ENCODE peak calls at places on chromosomes 11 and 22, in seven cellular contexts. One of them, this sample, is unnamed.

GRCh38 chr11:63670738-63671321 is 346 bp downstream of the ATL3 start:
- DNase-seq in H1: no peak
- DNase-seq in SK-N-SH: peak; percentile 84
- DNase-seq in K562: peak; percentile 57
- DNase-seq in GM12878: no peak
- DNase-seq in HepG2: no peak
- DNase-seq in HCT116: no peak
- DNase-seq in this sample: peak; percentile 66

GRCh38 chr22:30871391-30872281 is 96.9 kb downstream of the MORC2 start:
- DNase-seq in H1: no peak
- DNase-seq in SK-N-SH: peak; percentile 20
- DNase-seq in K562: no peak
- DNase-seq in GM12878: no peak
- DNase-seq in HepG2: no peak
- DNase-seq in HCT116: no peak
- DNase-seq in this sample: no peak

GRCh38 chr11:61163714-61164609 is 2.7 kb upstream of the VPS37C start:
- DNase-seq in H1: no peak
- DNase-seq in SK-N-SH: no peak
- DNase-seq in K562: peak; percentile 81
- DNase-seq in GM12878: no peak
- DNase-seq in HepG2: no peak
- DNase-seq in HCT116: no peak
- DNase-seq in this sample: no peak

GRCh38 chr22:25750569-25751173 is 8.7 kb downstream of the MYO18B start:
- DNase-seq in H1: no peak
- DNase-seq in SK-N-SH: no peak
- DNase-seq in K562: peak; percentile 66
- DNase-seq in GM12878: no peak
- DNase-seq in HepG2: no peak
- DNase-seq in HCT116: no peak
- DNase-seq in this sample: no peak

GRCh38 chr11:122720482-122720881 is 65.0 kb downstream of the UBASH3B start:
- DNase-seq in H1: no peak
- DNase-seq in SK-N-SH: no peak
- DNase-seq in K562: no peak
- DNase-seq in GM12878: no peak
- DNase-seq in HepG2: no peak
- DNase-seq in HCT116: no peak
- DNase-seq in this sample: no peak

GRCh38 chr11:103433976-103434375 is 324.8 kb downstream of the DYNC2H1 start:
- DNase-seq in H1: no peak
- DNase-seq in SK-N-SH: no peak
- DNase-seq in K562: no peak
- DNase-seq in GM12878: no peak
- DNase-seq in HepG2: no peak
- DNase-seq in HCT116: no peak
- DNase-seq in this sample: no peak

GRCh38 chr11:83816572-83817187 is 530.5 kb upstream of the CCDC90B start:
- DNase-seq in H1: no peak
- DNase-seq in SK-N-SH: peak; percentile 8
- DNase-seq in K562: peak; percentile 12
- DNase-seq in GM12878: no peak
- DNase-seq in HepG2: peak; percentile 9
- DNase-seq in HCT116: no peak
- DNase-seq in this sample: peak; percentile 26

GRCh38 chr22:20604776-20605221 is 97.4 kb downstream of the MED15 start:
- DNase-seq in H1: no peak
- DNase-seq in SK-N-SH: peak; percentile 19
- DNase-seq in K562: peak; percentile 86
- DNase-seq in GM12878: no peak
- DNase-seq in HepG2: peak; percentile 63
- DNase-seq in HCT116: no peak
- DNase-seq in this sample: no peak

GRCh38 chr11:57711414-57712255 is at the start of gene MED19:
- DNase-seq in H1: peak; percentile 92
- DNase-seq in SK-N-SH: no peak
- DNase-seq in K562: peak; percentile 90
- DNase-seq in GM12878: peak; percentile 48
- DNase-seq in HepG2: peak; percentile 93
- DNase-seq in HCT116: peak; percentile 94
- DNase-seq in this sample: peak; percentile 87

GRCh38 chr22:27801197-27801615 is 350 bp downstream of the MN1 start:
- DNase-seq in H1: no peak
- DNase-seq in SK-N-SH: peak; percentile 84
- DNase-seq in K562: no peak
- DNase-seq in GM12878: no peak
- DNase-seq in HepG2: no peak
- DNase-seq in HCT116: no peak
- DNase-seq in this sample: peak; percentile 44

GRCh38 chr22:36334838-36335603 is 52.7 kb downstream of the MYH9 start:
- DNase-seq in H1: no peak
- DNase-seq in SK-N-SH: no peak
- DNase-seq in K562: peak; percentile 24
- DNase-seq in GM12878: no peak
- DNase-seq in HepG2: no peak
- DNase-seq in HCT116: no peak
- DNase-seq in this sample: no peak

GRCh38 chr11:17764446-17765218 is 30.1 kb downstream of the KCNC1 start:
- DNase-seq in H1: no peak
- DNase-seq in SK-N-SH: peak; percentile 85
- DNase-seq in K562: no peak
- DNase-seq in GM12878: no peak
- DNase-seq in HepG2: no peak
- DNase-seq in HCT116: no peak
- DNase-seq in this sample: no peak

GRCh38 chr22:35191412-35191811 is 65.9 kb upstream of the HMGXB4 start:
- DNase-seq in H1: no peak
- DNase-seq in SK-N-SH: no peak
- DNase-seq in K562: no peak
- DNase-seq in GM12878: no peak
- DNase-seq in HepG2: peak; percentile 23
- DNase-seq in HCT116: peak; percentile 12
- DNase-seq in this sample: no peak

GRCh38 chr11:119172513-119172912 is 4.0 kb downstream of the NLRX1 start:
- DNase-seq in H1: no peak
- DNase-seq in SK-N-SH: no peak
- DNase-seq in K562: peak; percentile 82
- DNase-seq in GM12878: no peak
- DNase-seq in HepG2: no peak
- DNase-seq in HCT116: no peak
- DNase-seq in this sample: no peak

GRCh38 chr11:104870910-104871309 is 27.4 kb downstream of the CASP12 start:
- DNase-seq in H1: no peak
- DNase-seq in SK-N-SH: no peak
- DNase-seq in K562: no peak
- DNase-seq in GM12878: no peak
- DNase-seq in HepG2: no peak
- DNase-seq in HCT116: no peak
- DNase-seq in this sample: no peak

GRCh38 chr11:117769530-117769929 is 27.5 kb downstream of the DSCAML1 start:
- DNase-seq in H1: no peak
- DNase-seq in SK-N-SH: no peak
- DNase-seq in K562: no peak
- DNase-seq in GM12878: no peak
- DNase-seq in HepG2: no peak
- DNase-seq in HCT116: no peak
- DNase-seq in this sample: no peak

GRCh38 chr11:68127791-68128681 is 6.8 kb upstream of the CHKA start:
- DNase-seq in H1: peak; percentile 94
- DNase-seq in SK-N-SH: peak; percentile 98
- DNase-seq in K562: peak; percentile 86
- DNase-seq in GM12878: no peak
- DNase-seq in HepG2: peak; percentile 90
- DNase-seq in HCT116: peak; percentile 22
- DNase-seq in this sample: peak; percentile 80

GRCh38 chr22:45139693-45140092 is 24.0 kb upstream of the NUP50 start:
- DNase-seq in H1: no peak
- DNase-seq in SK-N-SH: no peak
- DNase-seq in K562: no peak
- DNase-seq in GM12878: no peak
- DNase-seq in HepG2: no peak
- DNase-seq in HCT116: no peak
- DNase-seq in this sample: no peak

GRCh38 chr22:47422736-47423135 is 660.3 kb downstream of the TBC1D22A start:
- DNase-seq in H1: no peak
- DNase-seq in SK-N-SH: no peak
- DNase-seq in K562: no peak
- DNase-seq in GM12878: no peak
- DNase-seq in HepG2: no peak
- DNase-seq in HCT116: no peak
- DNase-seq in this sample: no peak

GRCh38 chr11:17560281-17561110 is 13.4 kb downstream of the OTOG start:
- DNase-seq in H1: no peak
- DNase-seq in SK-N-SH: no peak
- DNase-seq in K562: no peak
- DNase-seq in GM12878: no peak
- DNase-seq in HepG2: no peak
- DNase-seq in HCT116: no peak
- DNase-seq in this sample: no peak

GRCh38 chr11:7311903-7312302 is 60.2 kb downstream of the SYT9 start:
- DNase-seq in H1: no peak
- DNase-seq in SK-N-SH: no peak
- DNase-seq in K562: no peak
- DNase-seq in GM12878: no peak
- DNase-seq in HepG2: no peak
- DNase-seq in HCT116: no peak
- DNase-seq in this sample: no peak

DNA sequence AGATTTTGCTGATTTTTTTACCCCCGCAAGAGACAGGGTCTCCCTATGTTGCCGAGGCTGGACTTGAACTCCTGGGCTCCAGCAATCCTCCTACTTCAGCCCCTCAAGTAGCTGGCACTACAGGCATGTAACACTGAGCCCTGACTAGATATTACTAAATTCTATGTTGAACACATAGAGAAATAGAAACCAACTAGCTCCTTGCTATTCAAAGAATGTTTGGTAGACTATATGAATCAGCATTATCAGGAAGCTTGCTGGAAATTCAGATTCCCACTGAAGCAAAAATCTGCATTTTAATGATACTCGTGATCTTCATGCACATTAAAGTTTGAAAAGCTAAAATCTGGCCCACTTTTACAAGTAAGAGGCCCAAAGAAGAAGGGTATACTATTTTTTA is 11.9 kb downstream of the TMEM41B start:
- DNase-seq in H1: no peak
- DNase-seq in SK-N-SH: no peak
- DNase-seq in K562: no peak
- DNase-seq in GM12878: no peak
- DNase-seq in HepG2: no peak
- DNase-seq in HCT116: no peak
- DNase-seq in this sample: no peak
- TF ChIP-seq JUND in H1: no peak
- TF ChIP-seq JUND in SK-N-SH: no peak
- TF ChIP-seq JUND in K562: no peak
- TF ChIP-seq JUND in GM12878: no peak
- TF ChIP-seq JUND in HepG2: no peak
- TF ChIP-seq JUND in HCT116: no peak
- TF ChIP-seq JUND in this sample: no peak

GRCh38 chr11:120186799-120187591 is 23.8 kb upstream of the OAF start:
- DNase-seq in H1: no peak
- DNase-seq in SK-N-SH: peak; percentile 64
- DNase-seq in K562: no peak
- DNase-seq in GM12878: peak; percentile 50
- DNase-seq in HepG2: peak; percentile 50
- DNase-seq in HCT116: no peak
- DNase-seq in this sample: no peak
- TF ChIP-seq JUND in H1: no peak
- TF ChIP-seq JUND in SK-N-SH: no peak
- TF ChIP-seq JUND in K562: no peak
- TF ChIP-seq JUND in GM12878: no peak
- TF ChIP-seq JUND in HepG2: no peak
- TF ChIP-seq JUND in HCT116: no peak
- TF ChIP-seq JUND in this sample: no peak

GRCh38 chr11:102047305-102047924 is at the start of gene CFAP300:
- DNase-seq in H1: peak; percentile 15
- DNase-seq in SK-N-SH: peak; percentile 55
- DNase-seq in K562: peak; percentile 16
- DNase-seq in GM12878: no peak
- DNase-seq in HepG2: no peak
- DNase-seq in HCT116: no peak
- DNase-seq in this sample: peak; percentile 85
- TF ChIP-seq JUND in H1: no peak
- TF ChIP-seq JUND in SK-N-SH: no peak
- TF ChIP-seq JUND in K562: no peak
- TF ChIP-seq JUND in GM12878: no peak
- TF ChIP-seq JUND in HepG2: no peak
- TF ChIP-seq JUND in HCT116: no peak
- TF ChIP-seq JUND in this sample: no peak

GRCh38 chr11:125413226-125413625 is 82.8 kb downstream of the FEZ1 start:
- DNase-seq in H1: no peak
- DNase-seq in SK-N-SH: no peak
- DNase-seq in K562: no peak
- DNase-seq in GM12878: no peak
- DNase-seq in HepG2: no peak
- DNase-seq in HCT116: no peak
- DNase-seq in this sample: no peak

GRCh38 chr11:125414121-125414520 is 81.9 kb downstream of the FEZ1 start:
- DNase-seq in H1: no peak
- DNase-seq in SK-N-SH: no peak
- DNase-seq in K562: no peak
- DNase-seq in GM12878: no peak
- DNase-seq in HepG2: no peak
- DNase-seq in HCT116: no peak
- DNase-seq in this sample: no peak

GRCh38 chr11:125416993-125417935 is 78.8 kb downstream of the FEZ1 start:
- DNase-seq in H1: no peak
- DNase-seq in SK-N-SH: no peak
- DNase-seq in K562: no peak
- DNase-seq in GM12878: no peak
- DNase-seq in HepG2: no peak
- DNase-seq in HCT116: no peak
- DNase-seq in this sample: no peak

GRCh38 chr11:125423247-125423849 is 72.7 kb downstream of the FEZ1 start:
- DNase-seq in H1: no peak
- DNase-seq in SK-N-SH: no peak
- DNase-seq in K562: peak; percentile 39
- DNase-seq in GM12878: no peak
- DNase-seq in HepG2: peak; percentile 7
- DNase-seq in HCT116: peak; percentile 19
- DNase-seq in this sample: peak; percentile 63

DNA sequence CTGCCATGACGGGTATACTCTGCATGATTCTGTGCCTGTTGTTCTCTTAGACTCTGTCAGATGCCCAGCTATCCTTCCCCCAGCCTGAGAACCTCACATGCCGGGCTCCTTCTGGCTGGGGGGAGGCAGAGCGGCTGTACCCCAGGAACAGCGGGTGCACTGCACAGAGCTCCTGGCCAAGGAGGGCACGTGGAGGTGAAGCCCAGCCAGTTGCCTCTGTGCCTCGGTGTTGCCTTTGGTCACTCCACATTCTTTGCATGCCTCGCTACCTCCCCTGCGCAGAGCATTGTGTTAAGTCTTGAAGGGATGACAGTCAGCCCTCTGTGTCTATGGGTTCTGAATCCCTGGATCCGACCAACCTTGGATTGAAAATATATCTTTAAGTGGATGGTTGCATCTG is 77.7 kb downstream of the FEZ1 start:
- DNase-seq in H1: no peak
- DNase-seq in SK-N-SH: no peak
- DNase-seq in K562: no peak
- DNase-seq in GM12878: no peak
- DNase-seq in HepG2: no peak
- DNase-seq in HCT116: no peak
- DNase-seq in this sample: no peak
- TF ChIP-seq JUND in H1: no peak
- TF ChIP-seq JUND in SK-N-SH: no peak
- TF ChIP-seq JUND in K562: no peak
- TF ChIP-seq JUND in GM12878: no peak
- TF ChIP-seq JUND in HepG2: no peak
- TF ChIP-seq JUND in HCT116: no peak
- TF ChIP-seq JUND in this sample: no peak

GRCh38 chr11:44606472-44606871 is 41.0 kb downstream of the CD82 start:
- DNase-seq in H1: no peak
- DNase-seq in SK-N-SH: no peak
- DNase-seq in K562: no peak
- DNase-seq in GM12878: no peak
- DNase-seq in HepG2: no peak
- DNase-seq in HCT116: no peak
- DNase-seq in this sample: no peak
- TF ChIP-seq JUND in H1: no peak
- TF ChIP-seq JUND in SK-N-SH: no peak
- TF ChIP-seq JUND in K562: no peak
- TF ChIP-seq JUND in GM12878: no peak
- TF ChIP-seq JUND in HepG2: no peak
- TF ChIP-seq JUND in HCT116: no peak
- TF ChIP-seq JUND in this sample: no peak

This sample was measured in T47D.